ENCODE peak calls at places on chromosome 2, in eight cellular contexts. J is A549, E is spleen, X is body of pancreas, N is stomach, I is suprapubic skin, K is heart left ventricle, Z is tibial nerve. W is an unnamed sample.

GRCh38 chr2:155722290-155722689 is 610.2 kb downstream of the NR4A2 start:
- DNase-seq in X (no peak), J (no peak), I (no peak), K (no peak), N (no peak), Z (no peak), E (no peak), W (no peak)

GRCh38 chr2:229313591-229313990 is 42.5 kb upstream of the PID1 start:
- DNase-seq in N (no peak), J (no peak), K (no peak), X (no peak), I (no peak), E (no peak), Z (no peak), W (no peak)

GRCh38 chr2:79977782-79978181 is 326.8 kb downstream of the LRRTM1 start:
- DNase-seq in I (no peak), Z (no peak), K (no peak), X (no peak), N (no peak), J (no peak), E (no peak), W (no peak)

GRCh38 chr2:152042636-152043615 is 55.9 kb downstream of the CACNB4 start:
- DNase-seq in X (no peak), J (no peak), Z (no peak), N (no peak), I (no peak), K (no peak), E (no peak), W (no peak)

GRCh38 chr2:23096905-23097602 is 287.9 kb upstream of the KLHL29 start:
- DNase-seq in I (no peak), X (no peak), E (no peak), J (no peak), N (no peak), K (no peak), Z (no peak), W (no peak)

GRCh38 chr2:9663008-9663879 is 32.4 kb upstream of the YWHAQ start:
- DNase-seq in I (no peak), J (no peak), K (no peak), E (no peak), Z (no peak), X (no peak), N (no peak), W (no peak)

GRCh38 chr2:185807351-185807750 is 68.7 kb downstream of the FSIP2 start:
- DNase-seq in K (no peak), E (no peak), X (no peak), I (no peak), Z (no peak), J (no peak), N (no peak), W (no peak)

GRCh38 chr2:84880645-84881521 is at the start of gene TRABD2A:
- DNase-seq in E (peak; percentile 91), N (peak; percentile 30), I (no peak), Z (no peak), J (no peak), X (no peak), K (no peak), W (no peak)

GRCh38 chr2:161063074-161063945 is 96.9 kb upstream of the TANK start:
- DNase-seq in J (peak; percentile 56), X (peak; percentile 79), E (no peak), I (peak; percentile 88), K (peak; percentile 59), N (peak; percentile 70), Z (peak; percentile 61), W (peak; percentile 93)

GRCh38 chr2:240234503-240234951 is 94.1 kb upstream of the OTOS start:
- DNase-seq in N (no peak), X (no peak), Z (no peak), J (no peak), K (peak; percentile 5), E (peak; percentile 47), I (peak; percentile 35), W (peak; percentile 75)

GRCh38 chr2:202815548-202816420 is 55.8 kb downstream of the ICA1L start:
- DNase-seq in J (no peak), K (no peak), X (no peak), I (no peak), E (no peak), Z (no peak), N (no peak), W (no peak)

GRCh38 chr2:237497820-237498128 is 10.7 kb downstream of the MLPH start:
- DNase-seq in X (peak; percentile 59), K (no peak), Z (peak; percentile 69), E (peak; percentile 42), N (no peak), I (peak; percentile 90), J (no peak), W (peak; percentile 95)

GRCh38 chr2:200377774-200378336 is 71.4 kb downstream of the SPATS2L start:
- DNase-seq in K (no peak), I (no peak), N (peak; percentile 57), E (no peak), Z (no peak), J (no peak), X (peak; percentile 66), W (no peak)
- TF ChIP-seq POLR2A in K (no peak), I (no peak), N (no peak), E (no peak), Z (no peak), J (no peak), X (peak; percentile 24), W (no peak)

GRCh38 chr2:137946227-137946626 is 18.0 kb upstream of the HNMT start:
- DNase-seq in E (no peak), X (no peak), K (no peak), I (no peak), N (no peak), Z (no peak), J (no peak), W (no peak)

GRCh38 chr2:137948894-137949293 is 15.4 kb upstream of the HNMT start:
- DNase-seq in Z (no peak), J (no peak), E (no peak), X (no peak), N (no peak), I (no peak), K (no peak), W (no peak)

GRCh38 chr2:137947032-137947713 is 17.1 kb upstream of the HNMT start:
- DNase-seq in E (no peak), N (no peak), Z (no peak), J (no peak), K (no peak), X (no peak), I (no peak), W (no peak)

GRCh38 chr2:137950238-137950637 is 14.0 kb upstream of the HNMT start:
- DNase-seq in E (no peak), K (no peak), J (no peak), N (no peak), X (no peak), I (no peak), Z (no peak), W (no peak)

DNA sequence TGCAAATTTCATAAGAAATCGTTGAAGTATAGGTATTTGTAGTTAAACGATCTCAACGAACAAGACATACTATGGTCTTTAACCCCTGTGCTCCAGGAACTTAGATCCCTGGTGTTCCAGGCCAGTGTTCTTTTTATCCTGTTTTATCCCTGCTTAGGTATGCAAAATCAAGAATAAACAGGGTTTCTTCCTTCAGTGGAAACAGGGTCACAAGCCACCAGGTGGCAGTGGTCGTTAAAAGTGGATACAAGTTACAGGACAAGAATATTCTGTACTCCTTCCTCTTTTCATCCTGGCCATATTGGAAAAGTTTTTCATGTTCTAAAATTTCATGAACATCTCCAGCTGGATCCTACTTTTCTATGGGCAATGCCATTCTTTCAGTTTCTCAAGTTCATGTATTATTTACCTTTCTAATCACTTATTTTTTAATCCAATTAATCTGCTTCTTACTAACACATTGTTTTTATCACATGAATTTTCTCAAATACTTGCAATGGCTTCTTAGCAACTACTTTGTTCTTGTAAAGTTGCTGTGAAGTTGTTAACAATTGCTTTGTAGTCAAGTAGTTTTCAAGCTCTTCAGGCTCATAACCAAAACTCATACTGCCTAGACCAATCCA is 16.4 kb upstream of the HNMT start:
- DNase-seq in I (peak; percentile 66), K (peak; percentile 58), E (no peak), N (peak; percentile 78), X (peak; percentile 80), Z (peak; percentile 45), J (peak; percentile 24), W (peak; percentile 64)
- TF ChIP-seq CTCF in I (peak; percentile 56), K (peak; percentile 66), E (no peak), N (no peak), X (peak; percentile 85), Z (no peak), J (peak; percentile 57), W (no peak)

DNA sequence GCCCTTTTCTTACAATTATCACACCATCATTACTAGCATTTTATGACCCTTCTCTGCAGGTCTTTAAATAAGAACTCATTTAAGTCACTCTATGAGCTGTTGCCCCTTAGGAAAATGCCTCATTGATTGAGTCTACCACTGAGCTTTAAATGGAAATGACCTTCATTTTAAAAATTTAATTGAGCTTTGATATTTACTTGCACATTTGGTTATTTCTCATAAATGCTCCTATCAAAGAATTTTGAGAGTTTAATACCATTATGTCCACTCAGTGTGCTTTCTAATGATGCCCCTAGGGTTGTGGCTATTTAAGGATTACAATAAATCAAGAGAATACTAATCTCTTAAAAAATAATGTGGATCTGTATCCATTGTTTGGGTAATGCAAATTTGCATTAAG is 69.7 kb downstream of the CERS6 start:
- DNase-seq in N (no peak), K (no peak), X (no peak), E (no peak), Z (no peak), I (no peak), J (no peak), W (no peak)
- TF ChIP-seq POLR2A in N (no peak), K (no peak), X (no peak), E (no peak), Z (no peak), I (no peak), J (no peak), W (no peak)

GRCh38 chr2:71455741-71456569 is 2.6 kb downstream of the DYSF start:
- DNase-seq in X (no peak), J (no peak), E (no peak), K (peak; percentile 67), N (no peak), Z (no peak), I (no peak), W (peak; percentile 76)

GRCh38 chr2:71457959-71458322 is 4.6 kb downstream of the DYSF start:
- DNase-seq in N (no peak), K (no peak), X (no peak), I (no peak), J (no peak), E (no peak), Z (no peak), W (no peak)

GRCh38 chr2:71457123-71457958 is 4.0 kb downstream of the DYSF start:
- DNase-seq in K (no peak), X (no peak), I (no peak), E (no peak), J (no peak), N (no peak), Z (no peak), W (peak; percentile 82)

GRCh38 chr2:71455011-71455740 is 1.8 kb downstream of the DYSF start:
- DNase-seq in J (no peak), E (peak; percentile 75), I (no peak), Z (no peak), N (no peak), K (no peak), X (no peak), W (peak; percentile 84)

DNA sequence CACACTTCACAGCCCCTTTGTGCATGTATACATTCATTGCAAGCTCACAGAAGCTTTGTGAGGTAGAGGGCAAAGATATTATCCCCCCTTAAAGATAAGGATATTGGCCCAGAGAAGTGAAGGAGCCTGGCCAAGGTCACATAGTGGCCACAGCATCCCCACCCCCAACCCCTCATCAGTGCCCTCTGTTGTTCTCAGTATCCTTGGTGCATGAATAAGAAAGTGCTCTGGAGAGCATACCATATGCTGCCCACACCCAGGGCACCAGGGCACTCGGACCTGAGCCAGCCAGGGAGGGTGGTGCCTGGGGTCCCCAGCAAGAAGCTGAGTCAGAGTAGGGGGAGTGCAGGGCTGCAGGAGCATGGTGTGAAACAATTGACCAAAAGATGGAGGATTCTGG is 3.3 kb downstream of the DYSF start:
- DNase-seq in N (no peak), K (no peak), E (no peak), I (no peak), Z (no peak), X (no peak), J (no peak), W (no peak)
- TF ChIP-seq CTCF in N (no peak), K (no peak), E (no peak), I (no peak), Z (no peak), X (no peak), J (no peak), W (no peak)

W was measured in lower leg skin.